ENCODE peak calls at places on chromosomes 5 and 9, in seven cellular contexts. U is activated effector memory CD4-positive, alpha-beta T cell treated with anti-CD3 and anti-CD28 coated beads, Interleukin-2, amount 50 U/mL, for 16 hours; Y is NCI-H774; E is GM06990; O is T-helper 17 cell; M is NCI-H187; X is AG04450. C is an unnamed sample.

GRCh38 chr9:85081963-85082362 is 412.4 kb downstream of the NTRK2 start:
- DNase-seq in U (no peak), Y (no peak), E (no peak), O (no peak), M (no peak), X (no peak), C (no peak)

GRCh38 chr5:180135967-180136641 is 64.5 kb upstream of the RNF130 start:
- DNase-seq in U (peak; percentile 56), Y (no peak), E (no peak), O (no peak), M (no peak), X (no peak), C (no peak)

GRCh38 chr5:157434096-157434495 is 25.9 kb upstream of the NIPAL4 start:
- DNase-seq in U (no peak), Y (no peak), E (no peak), O (no peak), M (no peak), X (no peak), C (no peak)

GRCh38 chr9:98256632-98257218 is 1.3 kb upstream of the TBC1D2 start:
- DNase-seq in U (peak; percentile 69), Y (no peak), E (no peak), O (no peak), M (no peak), X (no peak), C (peak; percentile 30)

GRCh38 chr5:132873119-132873929 is at the start of gene LEAP2:
- DNase-seq in U (no peak), Y (no peak), E (no peak), O (no peak), M (no peak), X (no peak), C (peak; percentile 67)

GRCh38 chr9:127488946-127489345 is 37.6 kb downstream of the LRSAM1 start:
- DNase-seq in U (no peak), Y (no peak), E (no peak), O (no peak), M (no peak), X (no peak), C (no peak)

GRCh38 chr5:109668668-109669422 is 20.9 kb upstream of the MAN2A1 start:
- DNase-seq in U (no peak), Y (no peak), E (no peak), O (no peak), M (no peak), X (no peak), C (no peak)

GRCh38 chr9:4706971-4707622 is 27.7 kb downstream of the CDC37L1 start:
- DNase-seq in U (no peak), Y (no peak), E (no peak), O (no peak), M (no peak), X (no peak), C (no peak)

GRCh38 chr9:137707361-137707760 is 88.6 kb downstream of the EHMT1 start:
- DNase-seq in U (no peak), Y (no peak), E (no peak), O (no peak), M (no peak), X (no peak), C (no peak)

GRCh38 chr9:116149844-116150243 is 3.7 kb upstream of the PAPPA start:
- DNase-seq in U (no peak), Y (no peak), E (no peak), O (no peak), M (no peak), X (no peak), C (peak; percentile 50)

GRCh38 chr9:95094002-95094401 is 223.5 kb downstream of the FANCC start:
- DNase-seq in U (no peak), Y (no peak), E (no peak), O (no peak), M (no peak), X (no peak), C (no peak)

GRCh38 chr5:95251185-95251584 is 33.7 kb downstream of the MCTP1 start:
- DNase-seq in U (no peak), Y (no peak), E (no peak), O (no peak), M (no peak), X (no peak), C (no peak)

GRCh38 chr9:33447404-33448158 is at the start of gene AQP3:
- DNase-seq in U (peak; percentile 91), Y (no peak), E (peak; percentile 57), O (peak; percentile 69), M (no peak), X (no peak), C (peak; percentile 66)

GRCh38 chr9:114280636-114281315 is 42.1 kb upstream of the ORM1 start:
- DNase-seq in U (peak; percentile 10), Y (no peak), E (no peak), O (no peak), M (no peak), X (no peak), C (no peak)

GRCh38 chr5:6472792-6473191 is 24.1 kb downstream of the UBE2QL1 start:
- DNase-seq in U (no peak), Y (no peak), E (no peak), O (no peak), M (no peak), X (no peak), C (no peak)

GRCh38 chr9:91100878-91101450 is 260.8 kb downstream of the AUH start:
- DNase-seq in U (no peak), Y (no peak), E (no peak), O (no peak), M (no peak), X (no peak), C (no peak)

GRCh38 chr9:108759835-108760234 is 96.0 kb downstream of the ACTL7B start:
- DNase-seq in U (no peak), Y (peak; percentile 78), E (no peak), O (no peak), M (no peak), X (no peak), C (no peak)

GRCh38 chr5:173969167-173970049 is 19.6 kb upstream of the C5orf47 start:
- DNase-seq in U (no peak), Y (no peak), E (no peak), O (no peak), M (no peak), X (peak; percentile 51), C (peak; percentile 15)

GRCh38 chr5:180809403-180810209 is 7.0 kb upstream of the MGAT1 start:
- DNase-seq in U (peak; percentile 94), Y (peak; percentile 81), E (no peak), O (peak; percentile 80), M (peak; percentile 87), X (peak; percentile 69), C (peak; percentile 88)

GRCh38 chr9:130872511-130872910 is 24.1 kb downstream of the QRFP start:
- DNase-seq in U (no peak), Y (no peak), E (no peak), O (no peak), M (no peak), X (no peak), C (no peak)

GRCh38 chr5:79582186-79582585 is 30.1 kb upstream of the TENT2 start:
- DNase-seq in U (no peak), Y (no peak), E (no peak), O (no peak), M (peak; percentile 47), X (no peak), C (no peak)

GRCh38 chr5:136031713-136032112 is 2.9 kb downstream of the TGFBI start:
- DNase-seq in U (no peak), Y (no peak), E (no peak), O (no peak), M (no peak), X (no peak), C (no peak)

GRCh38 chr5:158246661-158247060 is 387.7 kb upstream of the CLINT1 start:
- DNase-seq in U (no peak), Y (no peak), E (no peak), O (no peak), M (no peak), X (no peak), C (no peak)

GRCh38 chr5:147835386-147835798 is 3.9 kb upstream of the SPINK1 start:
- DNase-seq in U (no peak), Y (peak; percentile 88), E (no peak), O (no peak), M (no peak), X (no peak), C (peak; percentile 71)

GRCh38 chr5:135332519-135333150 is 66.4 kb downstream of the MACROH2A1 start:
- DNase-seq in U (no peak), Y (peak; percentile 53), E (no peak), O (no peak), M (no peak), X (peak; percentile 47), C (peak; percentile 77)

GRCh38 chr9:35162605-35163315 is 951 bp downstream of the UNC13B start:
- DNase-seq in U (no peak), Y (no peak), E (no peak), O (no peak), M (peak; percentile 26), X (no peak), C (peak; percentile 12)

GRCh38 chr5:4083591-4084337 is 488.1 kb downstream of the IRX1 start:
- DNase-seq in U (no peak), Y (no peak), E (no peak), O (no peak), M (no peak), X (no peak), C (no peak)

GRCh38 chr9:22649384-22649783 is 202.8 kb downstream of the DMRTA1 start:
- DNase-seq in U (no peak), Y (no peak), E (no peak), O (no peak), M (no peak), X (peak; percentile 4), C (no peak)

GRCh38 chr5:21831145-21831787 is 1021.9 kb downstream of the CDH12 start:
- DNase-seq in U (no peak), Y (no peak), E (no peak), O (no peak), M (no peak), X (no peak), C (no peak)

GRCh38 chr9:110183208-110184145 is 24.5 kb downstream of the C9orf152 start:
- DNase-seq in U (peak; percentile 70), Y (peak; percentile 61), E (peak; percentile 23), O (peak; percentile 10), M (peak; percentile 3), X (peak; percentile 44), C (peak; percentile 94)

GRCh38 chr5:175214152-175214551 is 229.8 kb downstream of the DRD1 start:
- DNase-seq in U (no peak), Y (no peak), E (no peak), O (no peak), M (no peak), X (peak; percentile 85), C (no peak)

GRCh38 chr5:29001666-29002065 is 1963.3 kb upstream of the CDH9 start:
- DNase-seq in U (no peak), Y (no peak), E (no peak), O (no peak), M (no peak), X (no peak), C (peak; percentile 18)

GRCh38 chr5:4976918-4977317 is 163.2 kb upstream of the ADAMTS16 start:
- DNase-seq in U (no peak), Y (no peak), E (no peak), O (no peak), M (no peak), X (no peak), C (no peak)

GRCh38 chr5:111697881-111698757 is 58.9 kb downstream of the NREP start:
- DNase-seq in U (no peak), Y (no peak), E (no peak), O (no peak), M (no peak), X (no peak), C (no peak)

GRCh38 chr9:91117959-91118651 is 243.6 kb downstream of the AUH start:
- DNase-seq in U (no peak), Y (peak; percentile 6), E (no peak), O (no peak), M (peak; percentile 79), X (no peak), C (no peak)

GRCh38 chr9:69334310-69334709 is 9.3 kb downstream of the ENTREP1 start:
- DNase-seq in U (no peak), Y (no peak), E (no peak), O (no peak), M (no peak), X (no peak), C (no peak)